ENCODE peak calls at places on chromosomes 3 and 15, in six cellular contexts. One of them, this sample, is unnamed.

GRCh38 chr3:145094355-145094941 is 1066.5 kb downstream of the PLOD2 start:
- DNase-seq in RWPE1: peak; percentile 7
- DNase-seq in adrenal gland: peak; percentile 16
- DNase-seq in brain microvascular endothelial cell: peak; percentile 92
- DNase-seq in lung: no peak
- DNase-seq in PC-3: peak; percentile 55
- DNase-seq in this sample: no peak

GRCh38 chr3:111215481-111215880 is 143.9 kb downstream of the NECTIN3 start:
- DNase-seq in adrenal gland: no peak
- DNase-seq in RWPE1: no peak
- DNase-seq in brain microvascular endothelial cell: no peak
- DNase-seq in lung: no peak
- DNase-seq in PC-3: no peak
- DNase-seq in this sample: no peak

GRCh38 chr15:45105586-45105985 is 8.4 kb downstream of the DUOX2 start:
- DNase-seq in brain microvascular endothelial cell: no peak
- DNase-seq in lung: no peak
- DNase-seq in RWPE1: no peak
- DNase-seq in PC-3: no peak
- DNase-seq in adrenal gland: no peak
- DNase-seq in this sample: no peak

GRCh38 chr15:29636140-29636539 is 186.1 kb downstream of the TJP1 start:
- DNase-seq in PC-3: no peak
- DNase-seq in adrenal gland: no peak
- DNase-seq in brain microvascular endothelial cell: no peak
- DNase-seq in lung: peak; percentile 39
- DNase-seq in RWPE1: no peak
- DNase-seq in this sample: no peak

GRCh38 chr3:64224826-64225606 is at the start of gene PRICKLE2:
- DNase-seq in adrenal gland: peak; percentile 37
- DNase-seq in lung: no peak
- DNase-seq in RWPE1: no peak
- DNase-seq in PC-3: no peak
- DNase-seq in brain microvascular endothelial cell: peak; percentile 96
- DNase-seq in this sample: peak; percentile 38

GRCh38 chr3:54826255-54826691 is 101.6 kb downstream of the LRTM1 start:
- DNase-seq in brain microvascular endothelial cell: no peak
- DNase-seq in RWPE1: no peak
- DNase-seq in PC-3: no peak
- DNase-seq in adrenal gland: no peak
- DNase-seq in lung: no peak
- DNase-seq in this sample: no peak

GRCh38 chr3:147906275-147906674 is 497.1 kb downstream of the ZIC1 start:
- DNase-seq in brain microvascular endothelial cell: no peak
- DNase-seq in adrenal gland: no peak
- DNase-seq in RWPE1: no peak
- DNase-seq in lung: no peak
- DNase-seq in PC-3: peak; percentile 69
- DNase-seq in this sample: no peak

GRCh38 chr15:63444607-63445006 is 59.8 kb upstream of the USP3 start:
- DNase-seq in RWPE1: no peak
- DNase-seq in brain microvascular endothelial cell: no peak
- DNase-seq in adrenal gland: no peak
- DNase-seq in lung: no peak
- DNase-seq in PC-3: no peak
- DNase-seq in this sample: no peak

GRCh38 chr15:74036271-74037170 is 42.0 kb downstream of the PML start:
- DNase-seq in PC-3: peak; percentile 69
- DNase-seq in adrenal gland: peak; percentile 60
- DNase-seq in brain microvascular endothelial cell: peak; percentile 54
- DNase-seq in lung: no peak
- DNase-seq in RWPE1: peak; percentile 55
- DNase-seq in this sample: peak; percentile 25

GRCh38 chr3:11662392-11662990 is 18.8 kb upstream of the VGLL4 start:
- DNase-seq in RWPE1: no peak
- DNase-seq in PC-3: peak; percentile 71
- DNase-seq in adrenal gland: no peak
- DNase-seq in brain microvascular endothelial cell: no peak
- DNase-seq in lung: no peak
- DNase-seq in this sample: no peak

GRCh38 chr3:188220988-188221818 is 67.2 kb downstream of the LPP start:
- DNase-seq in lung: no peak
- DNase-seq in brain microvascular endothelial cell: peak; percentile 87
- DNase-seq in PC-3: peak; percentile 31
- DNase-seq in adrenal gland: peak; percentile 72
- DNase-seq in RWPE1: no peak
- DNase-seq in this sample: no peak

GRCh38 chr15:75058127-75058905 is 34.9 kb downstream of the PPCDC start:
- DNase-seq in lung: no peak
- DNase-seq in RWPE1: peak; percentile 37
- DNase-seq in brain microvascular endothelial cell: no peak
- DNase-seq in PC-3: peak; percentile 23
- DNase-seq in adrenal gland: no peak
- DNase-seq in this sample: no peak

GRCh38 chr15:52180196-52180835 is 10.9 kb downstream of the GNB5 start:
- DNase-seq in PC-3: no peak
- DNase-seq in adrenal gland: no peak
- DNase-seq in RWPE1: no peak
- DNase-seq in lung: no peak
- DNase-seq in brain microvascular endothelial cell: no peak
- DNase-seq in this sample: no peak

DNA sequence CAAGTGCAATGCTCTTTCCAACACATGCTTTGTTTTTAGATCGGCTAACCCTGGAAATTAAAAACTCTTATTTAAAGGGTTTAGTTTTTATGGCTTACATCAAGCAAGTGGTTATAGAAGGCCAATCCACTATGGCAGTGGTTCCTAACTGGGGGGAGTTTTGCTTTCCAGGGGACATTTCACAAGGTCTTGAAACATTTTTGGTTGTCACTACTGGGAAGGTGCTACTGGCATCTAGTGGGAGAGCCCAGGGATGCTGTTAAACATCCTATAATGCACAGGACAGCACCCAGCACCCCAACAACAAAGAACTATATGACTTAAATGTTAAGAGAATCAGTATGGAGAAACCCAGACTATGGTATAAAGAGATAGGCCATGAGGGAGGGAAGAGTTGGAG is 439.0 kb downstream of the NTRK3 start:
- DNase-seq in lung: no peak
- DNase-seq in PC-3: no peak
- DNase-seq in brain microvascular endothelial cell: no peak
- DNase-seq in RWPE1: no peak
- DNase-seq in adrenal gland: no peak
- DNase-seq in this sample: no peak
- TF ChIP-seq CTCF in lung: no peak
- TF ChIP-seq CTCF in PC-3: no peak
- TF ChIP-seq CTCF in brain microvascular endothelial cell: peak; percentile 47
- TF ChIP-seq CTCF in RWPE1: no peak
- TF ChIP-seq CTCF in adrenal gland: no peak
- TF ChIP-seq CTCF in this sample: no peak

GRCh38 chr3:125585595-125586223 is 9.6 kb downstream of the OSBPL11 start:
- DNase-seq in RWPE1: peak; percentile 63
- DNase-seq in adrenal gland: peak; percentile 53
- DNase-seq in brain microvascular endothelial cell: peak; percentile 61
- DNase-seq in PC-3: peak; percentile 64
- DNase-seq in lung: peak; percentile 45
- DNase-seq in this sample: peak; percentile 40

GRCh38 chr3:125587039-125587664 is 8.1 kb downstream of the OSBPL11 start:
- DNase-seq in RWPE1: no peak
- DNase-seq in lung: no peak
- DNase-seq in brain microvascular endothelial cell: no peak
- DNase-seq in PC-3: peak; percentile 4
- DNase-seq in adrenal gland: no peak
- DNase-seq in this sample: no peak

DNA sequence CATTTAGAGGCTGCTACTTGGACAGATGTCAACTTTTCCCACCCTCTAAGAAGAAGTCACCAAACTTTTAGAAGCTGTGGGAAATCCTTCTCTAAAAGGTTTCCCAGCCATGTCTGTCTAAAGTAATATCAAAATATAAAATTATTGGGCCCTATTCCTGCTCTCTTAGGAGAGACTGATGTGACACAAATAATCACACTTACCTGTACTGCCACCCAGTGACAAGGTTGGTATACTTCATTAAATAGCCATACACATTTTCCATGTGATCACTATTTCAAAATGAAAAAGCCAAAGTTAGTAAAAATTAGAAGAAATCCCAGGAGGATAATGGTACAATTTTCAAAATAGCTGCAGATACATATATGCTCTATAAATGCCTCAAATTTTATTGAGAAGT is 12.6 kb downstream of the OSBPL11 start:
- DNase-seq in brain microvascular endothelial cell: no peak
- DNase-seq in RWPE1: peak; percentile 21
- DNase-seq in PC-3: peak; percentile 17
- DNase-seq in lung: no peak
- DNase-seq in adrenal gland: no peak
- DNase-seq in this sample: no peak
- TF ChIP-seq CTCF in brain microvascular endothelial cell: no peak
- TF ChIP-seq CTCF in RWPE1: peak; percentile 18
- TF ChIP-seq CTCF in PC-3: peak; percentile 47
- TF ChIP-seq CTCF in lung: no peak
- TF ChIP-seq CTCF in adrenal gland: no peak
- TF ChIP-seq CTCF in this sample: peak; percentile 32

DNA sequence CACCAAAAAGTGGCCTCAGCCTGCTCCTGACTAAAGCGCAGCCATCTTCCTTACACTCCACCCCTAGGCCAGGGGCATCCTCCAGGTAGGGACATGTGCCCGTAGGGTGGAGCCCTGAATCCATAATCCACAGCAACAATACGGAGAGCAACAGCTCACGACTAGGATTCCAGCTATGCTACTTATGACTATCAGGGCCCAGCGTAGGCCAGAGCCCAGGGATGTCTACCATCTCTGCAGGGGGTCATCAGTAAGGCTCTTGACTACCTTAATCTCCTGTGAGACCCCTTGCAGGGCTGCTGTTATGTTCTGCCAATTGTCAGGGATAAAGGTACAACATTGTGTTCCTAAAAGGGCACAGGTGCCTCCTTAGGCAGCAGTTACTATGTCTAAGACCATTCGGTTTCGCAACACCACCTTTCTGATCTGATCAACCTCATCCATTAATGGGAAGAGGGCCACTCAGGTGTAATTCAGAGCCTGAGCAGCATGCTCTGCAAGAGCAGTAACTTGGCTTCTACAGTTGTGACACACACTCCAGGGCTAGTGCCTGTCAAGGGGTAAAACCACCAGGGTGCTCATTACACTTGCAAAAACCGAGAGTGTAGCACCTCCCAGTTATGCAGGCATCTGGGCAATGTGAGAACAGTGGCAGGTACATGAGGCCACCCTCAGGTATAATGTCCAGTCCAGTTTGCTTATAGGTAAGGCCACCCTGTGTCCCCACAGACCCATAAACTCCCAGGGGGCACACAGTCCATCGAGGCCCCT is 11.0 kb downstream of the CCRL2 start:
- DNase-seq in PC-3: no peak
- DNase-seq in RWPE1: no peak
- DNase-seq in brain microvascular endothelial cell: no peak
- DNase-seq in lung: no peak
- DNase-seq in adrenal gland: no peak
- DNase-seq in this sample: no peak
- TF ChIP-seq CTCF in PC-3: no peak
- TF ChIP-seq CTCF in RWPE1: no peak
- TF ChIP-seq CTCF in brain microvascular endothelial cell: no peak
- TF ChIP-seq CTCF in lung: no peak
- TF ChIP-seq CTCF in adrenal gland: no peak
- TF ChIP-seq CTCF in this sample: no peak

GRCh38 chr15:49036650-49037545 is 9.3 kb downstream of the SECISBP2L start:
- DNase-seq in PC-3: peak; percentile 76
- DNase-seq in brain microvascular endothelial cell: peak; percentile 55
- DNase-seq in RWPE1: peak; percentile 66
- DNase-seq in adrenal gland: no peak
- DNase-seq in lung: no peak
- DNase-seq in this sample: no peak
- TF ChIP-seq CTCF in PC-3: no peak
- TF ChIP-seq CTCF in brain microvascular endothelial cell: no peak
- TF ChIP-seq CTCF in RWPE1: no peak
- TF ChIP-seq CTCF in adrenal gland: no peak
- TF ChIP-seq CTCF in lung: no peak
- TF ChIP-seq CTCF in this sample: no peak

GRCh38 chr15:46129145-46129544 is 494.3 kb downstream of the SQOR start:
- DNase-seq in adrenal gland: no peak
- DNase-seq in PC-3: no peak
- DNase-seq in RWPE1: no peak
- DNase-seq in brain microvascular endothelial cell: no peak
- DNase-seq in lung: no peak
- DNase-seq in this sample: no peak

GRCh38 chr15:46120713-46121112 is 485.9 kb downstream of the SQOR start:
- DNase-seq in brain microvascular endothelial cell: no peak
- DNase-seq in PC-3: no peak
- DNase-seq in RWPE1: no peak
- DNase-seq in lung: no peak
- DNase-seq in adrenal gland: no peak
- DNase-seq in this sample: no peak

GRCh38 chr15:46131876-46132275 is 497.0 kb downstream of the SQOR start:
- DNase-seq in lung: no peak
- DNase-seq in RWPE1: no peak
- DNase-seq in adrenal gland: no peak
- DNase-seq in brain microvascular endothelial cell: no peak
- DNase-seq in PC-3: no peak
- DNase-seq in this sample: no peak

GRCh38 chr15:46127361-46127874 is 492.6 kb downstream of the SQOR start:
- DNase-seq in RWPE1: no peak
- DNase-seq in brain microvascular endothelial cell: no peak
- DNase-seq in PC-3: peak; percentile 90
- DNase-seq in adrenal gland: no peak
- DNase-seq in lung: no peak
- DNase-seq in this sample: no peak

DNA sequence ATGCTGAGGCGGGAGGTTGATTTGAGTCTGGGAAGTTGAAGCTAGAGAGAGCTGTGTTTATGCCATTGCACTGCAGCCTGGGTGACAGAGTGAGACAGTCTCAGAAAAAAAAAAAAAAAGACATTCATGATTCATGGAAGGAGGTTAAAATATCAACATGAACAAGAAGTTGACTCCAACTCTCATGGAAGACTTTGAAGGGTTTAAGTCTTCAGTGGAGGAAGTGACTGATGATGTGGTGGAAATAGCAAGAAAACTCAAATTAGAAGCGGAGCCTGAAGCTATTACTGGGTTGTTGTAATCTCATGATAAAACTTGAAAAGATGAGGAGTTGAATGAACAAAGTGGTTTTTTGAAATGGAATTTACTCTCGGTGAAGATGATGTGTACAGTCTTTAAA is 491.8 kb downstream of the SQOR start:
- DNase-seq in RWPE1: no peak
- DNase-seq in lung: no peak
- DNase-seq in PC-3: peak; percentile 78
- DNase-seq in adrenal gland: no peak
- DNase-seq in brain microvascular endothelial cell: no peak
- DNase-seq in this sample: no peak
- TF ChIP-seq CTCF in RWPE1: no peak
- TF ChIP-seq CTCF in lung: no peak
- TF ChIP-seq CTCF in PC-3: no peak
- TF ChIP-seq CTCF in adrenal gland: no peak
- TF ChIP-seq CTCF in brain microvascular endothelial cell: no peak
- TF ChIP-seq CTCF in this sample: no peak